ENCODE peak calls at places on chromosomes 16 and 17, in five cellular contexts. A is fibroblast of pulmonary artery, H is A549, V is psoas muscle, E is breast epithelium. S is an unnamed sample.

GRCh38 chr17:32497431-32498205 is 10.8 kb downstream of the CDK5R1 start:
- DNase-seq in E (no peak), H (peak), A (no peak), V (no peak), S (no peak)

GRCh38 chr17:47192549-47192948 is 3.5 kb upstream of the CDC27 start:
- DNase-seq in H (no peak), V (no peak), E (no peak), A (no peak), S (no peak)

GRCh38 chr16:50594332-50595260 is 46.4 kb downstream of the NKD1 start:
- DNase-seq in V (no peak), E (no peak), A (no peak), H (no peak), S (no peak)

GRCh38 chr16:11634307-11634706 is 33.9 kb upstream of the SNN start:
- DNase-seq in A (no peak), V (no peak), E (no peak), H (no peak), S (no peak)

GRCh38 chr17:75697651-75698291 is 23.5 kb upstream of the ITGB4 start:
- DNase-seq in H (no peak), A (no peak), E (peak), V (no peak), S (no peak)

GRCh38 chr17:48954300-48954755 is 9.7 kb upstream of the SNF8 start:
- DNase-seq in E (no peak), H (peak), A (peak), V (no peak), S (peak)

GRCh38 chr16:11010576-11011221 is 66.3 kb downstream of the CLEC16A start:
- DNase-seq in H (no peak), A (no peak), E (no peak), V (peak), S (no peak)

GRCh38 chr17:835263-835662 is 53.1 kb downstream of the MRM3 start:
- DNase-seq in E (no peak), H (no peak), V (peak), A (peak), S (peak)

GRCh38 chr16:12576878-12577277 is 226.8 kb downstream of the CPPED1 start:
- DNase-seq in H (no peak), V (no peak), E (peak), A (no peak), S (no peak)

GRCh38 chr16:81697886-81698635 is 81.0 kb upstream of the PLCG2 start:
- DNase-seq in E (no peak), V (no peak), A (peak), H (no peak), S (no peak)

GRCh38 chr17:7261377-7262191 is 694 bp downstream of the CLDN7 start:
- DNase-seq in V (no peak), A (no peak), H (no peak), E (no peak), S (no peak)

GRCh38 chr17:75155191-75155601 is 884 bp upstream of the JPT1 start:
- DNase-seq in A (no peak), V (no peak), E (no peak), H (no peak), S (no peak)

GRCh38 chr17:2214047-2214717 is 89.4 kb downstream of the SMG6 start:
- DNase-seq in V (peak), A (peak), H (no peak), E (no peak), S (peak)

GRCh38 chr16:89395150-89396142 is 94.9 kb downstream of the ANKRD11 start:
- DNase-seq in E (peak), A (peak), V (peak), H (peak), S (peak)

GRCh38 chr16:4931381-4931780 is 5.6 kb downstream of the PPL start:
- DNase-seq in A (no peak), V (no peak), H (no peak), E (no peak), S (no peak)

GRCh38 chr16:11359370-11359769 is 14.1 kb downstream of the RMI2 start:
- DNase-seq in A (no peak), V (peak), E (peak), H (no peak), S (peak)

GRCh38 chr16:46911038-46911437 is 26.9 kb downstream of the GPT2 start:
- DNase-seq in E (no peak), A (no peak), V (no peak), H (no peak), S (no peak)

GRCh38 chr17:27616414-27616813 is 14.6 kb upstream of the LGALS9 start:
- DNase-seq in H (no peak), A (no peak), E (no peak), V (no peak), S (no peak)

GRCh38 chr17:82107341-82107860 is 9.4 kb upstream of the FASN start:
- DNase-seq in E (no peak), V (no peak), A (no peak), H (peak), S (no peak)

GRCh38 chr17:76725580-76726230 is 701 bp downstream of the JMJD6 start:
- DNase-seq in H (peak), E (peak), V (peak), A (peak), S (no peak)

GRCh38 chr16:5502467-5502869 is 404.9 kb upstream of the EEF2KMT start:
- DNase-seq in V (no peak), E (no peak), H (peak), A (no peak), S (no peak)

GRCh38 chr17:12514596-12514995 is 151.1 kb upstream of the MYOCD start:
- DNase-seq in E (no peak), V (no peak), H (no peak), A (no peak), S (no peak)

GRCh38 chr16:23362460-23363317 is 60.6 kb downstream of the SCNN1B start:
- DNase-seq in E (peak), A (no peak), H (peak), V (no peak), S (no peak)

GRCh38 chr16:53043986-53044571 is 8.6 kb downstream of the CHD9NB start:
- DNase-seq in E (no peak), H (peak), V (no peak), A (no peak), S (no peak)

GRCh38 chr17:56142781-56143180 is 10.5 kb upstream of the ANKFN1 start:
- DNase-seq in A (no peak), V (no peak), H (no peak), E (no peak), S (no peak)

GRCh38 chr16:6153901-6154300 is 1056.3 kb upstream of the EEF2KMT start:
- DNase-seq in A (no peak), V (no peak), E (no peak), H (no peak), S (peak)

GRCh38 chr16:11824362-11824761 is 27.0 kb downstream of the RSL1D1 start:
- DNase-seq in V (peak), A (peak), E (no peak), H (peak), S (no peak)

GRCh38 chr16:15509593-15510520 is 75.5 kb downstream of the BMERB1 start:
- DNase-seq in A (peak), V (no peak), E (no peak), H (peak), S (peak)

GRCh38 chr17:81888988-81889595 is 2.3 kb downstream of the ALYREF start:
- DNase-seq in A (no peak), E (no peak), V (no peak), H (no peak), S (no peak)

GRCh38 chr17:80118601-80119270 is 17.4 kb downstream of the GAA start:
- DNase-seq in E (no peak), A (no peak), V (no peak), H (no peak), S (no peak)

GRCh38 chr16:81703177-81704155 is 75.6 kb upstream of the PLCG2 start:
- DNase-seq in V (no peak), E (no peak), H (peak), A (peak), S (peak)

GRCh38 chr17:31489295-31490018 is 98.0 kb downstream of the RAB11FIP4 start:
- DNase-seq in V (no peak), H (no peak), E (no peak), A (no peak), S (no peak)

GRCh38 chr17:80265205-80266068 is 4.8 kb downstream of the RNF213 start:
- DNase-seq in H (no peak), V (no peak), A (no peak), E (no peak), S (no peak)

GRCh38 chr17:74276051-74276476 is 2.0 kb downstream of the DNAI2 start:
- DNase-seq in E (no peak), H (no peak), A (peak), V (peak), S (no peak)

GRCh38 chr17:67620636-67621035 is 97.1 kb upstream of the NOL11 start:
- DNase-seq in A (no peak), V (no peak), H (no peak), E (no peak), S (no peak)

GRCh38 chr17:77716289-77716929 is 242.1 kb upstream of the TNRC6C start:
- DNase-seq in H (no peak), A (peak), V (no peak), E (no peak), S (no peak)

GRCh38 chr16:595094-595528 is 5.2 kb downstream of the RAB40C start:
- DNase-seq in A (no peak), H (no peak), V (no peak), E (no peak), S (no peak)

GRCh38 chr16:593807-594206 is 3.9 kb downstream of the RAB40C start:
- DNase-seq in A (no peak), E (no peak), H (no peak), V (no peak), S (no peak)

GRCh38 chr16:592518-593306 is 2.8 kb downstream of the RAB40C start:
- DNase-seq in E (no peak), V (peak), H (no peak), A (peak), S (no peak)

GRCh38 chr16:591892-592517 is 2.1 kb downstream of the RAB40C start:
- DNase-seq in E (no peak), V (no peak), H (no peak), A (no peak), S (no peak)

DNA sequence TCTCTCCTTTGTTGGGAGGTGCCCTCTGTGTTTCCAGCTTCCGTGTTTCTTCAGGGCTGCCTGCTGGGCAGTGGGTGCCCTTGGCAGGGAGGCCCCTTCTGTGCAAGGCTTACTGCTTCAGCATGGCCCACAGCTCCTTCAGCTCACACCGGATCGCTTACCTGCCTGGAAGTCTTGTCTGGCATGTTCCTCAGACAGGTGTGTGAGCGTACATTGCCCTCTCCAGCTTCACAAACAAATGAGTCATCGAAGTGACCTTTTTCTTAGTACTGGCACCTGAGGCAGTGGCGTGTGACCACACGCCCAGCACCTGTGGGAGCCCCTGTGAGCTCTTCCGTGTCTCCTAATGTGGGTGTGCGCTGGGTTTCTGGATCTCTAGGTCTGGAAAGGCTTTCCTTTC is 3.5 kb downstream of the RAB40C start:
- DNase-seq in A (no peak), V (no peak), H (no peak), E (peak), S (no peak)
- H3K4me3 ChIP-seq in A (no peak), V (peak), H (no peak), E (peak), S (no peak)

DNA sequence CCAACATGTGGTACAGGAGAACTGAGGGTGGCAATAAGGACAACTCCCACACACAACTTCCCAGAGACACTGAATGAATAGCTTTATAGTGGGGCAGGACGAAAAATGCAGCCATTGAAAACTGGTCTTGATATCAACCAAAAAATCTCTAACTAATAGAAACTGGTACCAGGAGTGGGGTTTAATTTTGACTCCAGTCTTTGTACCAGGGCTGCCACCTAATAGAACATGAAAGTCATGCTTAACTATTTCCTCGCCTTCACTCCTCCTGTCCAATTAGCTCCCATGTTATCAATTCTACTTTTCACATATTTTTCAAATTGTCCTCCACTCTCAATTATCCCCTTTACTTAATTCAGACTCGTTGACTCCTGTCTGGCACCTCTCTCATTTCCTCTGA is 192.0 kb upstream of the ERCC4 start:
- DNase-seq in H (no peak), V (no peak), E (no peak), A (no peak), S (no peak)
- TF ChIP-seq CTCF in H (no peak), V (no peak), E (no peak), A (no peak), S (no peak)

DNA sequence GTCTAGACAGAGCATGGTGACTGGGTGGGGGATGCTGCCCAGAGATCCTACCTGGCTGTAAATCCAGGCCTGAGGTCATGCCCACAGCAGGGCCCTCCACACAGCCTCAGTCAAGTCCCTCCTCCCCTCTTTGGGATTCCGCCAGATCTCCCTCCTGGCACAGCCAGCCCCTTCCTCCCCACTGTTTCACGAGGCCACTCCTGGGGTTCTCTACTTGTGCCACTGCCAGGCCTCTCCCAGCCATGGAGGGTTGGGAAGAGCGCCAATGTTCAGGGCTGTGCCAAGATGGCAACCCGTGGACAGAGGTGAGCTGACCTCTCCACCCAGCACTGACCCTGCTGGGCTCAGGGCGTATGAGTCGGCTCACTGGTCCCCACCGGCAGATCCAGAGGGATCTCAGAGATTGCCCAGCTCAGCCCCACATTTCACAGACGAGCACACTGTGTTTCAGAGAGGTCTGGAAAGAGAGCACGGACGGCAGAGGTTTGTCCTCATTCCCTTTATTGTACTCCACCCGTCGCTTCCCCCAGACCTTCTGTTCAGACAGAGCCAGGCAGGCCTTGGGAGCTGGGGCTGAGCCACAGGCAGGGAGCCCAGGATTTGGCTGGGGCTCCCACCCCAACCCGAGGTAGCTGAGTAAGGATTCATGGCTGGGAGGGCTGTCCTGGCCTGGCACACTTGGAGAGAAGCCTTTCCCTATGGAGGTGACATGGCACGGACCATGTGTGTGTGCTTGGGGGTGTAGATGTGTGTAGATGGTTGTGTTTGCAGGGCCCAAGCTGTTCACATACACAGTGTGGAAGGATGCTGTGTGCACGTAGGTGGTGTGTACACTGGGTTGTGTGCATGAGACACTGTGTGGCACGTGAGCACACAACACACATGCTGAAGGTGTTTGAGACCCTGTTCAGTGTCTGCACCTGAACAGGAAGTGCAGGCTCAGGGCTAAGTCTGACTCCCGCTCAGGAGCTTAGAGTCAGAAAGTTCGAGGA is 3.6 kb upstream of the CAMKK1 start:
- DNase-seq in H (no peak), A (no peak), E (no peak), V (no peak), S (no peak)
- H3K4me3 ChIP-seq in H (no peak), A (no peak), E (no peak), V (no peak), S (no peak)

DNA sequence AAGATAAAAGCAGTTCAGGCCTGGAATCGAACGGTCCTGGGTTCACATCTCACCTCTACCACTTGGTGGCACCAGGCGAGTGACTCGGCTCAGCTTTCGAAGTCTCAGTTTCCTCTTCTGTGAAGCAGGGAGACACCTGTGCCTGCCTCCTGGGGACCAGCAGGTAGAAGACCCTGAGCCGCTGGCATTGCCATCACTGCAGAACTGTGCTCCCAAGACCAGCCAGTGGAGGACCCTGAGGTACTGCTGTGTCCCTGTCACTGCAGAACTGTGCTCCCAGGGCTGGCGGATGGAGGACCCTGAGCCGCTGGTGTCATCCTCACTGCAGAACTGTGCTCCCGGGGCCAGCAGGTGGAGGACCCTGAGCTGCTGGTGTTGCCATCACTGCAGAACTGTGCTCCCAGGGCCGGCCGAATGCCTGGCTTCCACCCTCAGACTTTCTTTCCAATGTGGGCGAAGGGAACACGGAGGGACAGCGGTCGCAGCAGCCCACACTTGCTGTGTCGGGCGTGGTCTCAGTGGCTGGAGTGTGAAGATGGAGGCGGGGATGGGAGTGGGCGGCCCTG is 8.7 kb upstream of the SLC7A5 start:
- DNase-seq in H (no peak), A (no peak), V (no peak), E (no peak), S (no peak)
- TF ChIP-seq CTCF in H (peak), A (peak), V (no peak), E (no peak), S (peak)

DNA sequence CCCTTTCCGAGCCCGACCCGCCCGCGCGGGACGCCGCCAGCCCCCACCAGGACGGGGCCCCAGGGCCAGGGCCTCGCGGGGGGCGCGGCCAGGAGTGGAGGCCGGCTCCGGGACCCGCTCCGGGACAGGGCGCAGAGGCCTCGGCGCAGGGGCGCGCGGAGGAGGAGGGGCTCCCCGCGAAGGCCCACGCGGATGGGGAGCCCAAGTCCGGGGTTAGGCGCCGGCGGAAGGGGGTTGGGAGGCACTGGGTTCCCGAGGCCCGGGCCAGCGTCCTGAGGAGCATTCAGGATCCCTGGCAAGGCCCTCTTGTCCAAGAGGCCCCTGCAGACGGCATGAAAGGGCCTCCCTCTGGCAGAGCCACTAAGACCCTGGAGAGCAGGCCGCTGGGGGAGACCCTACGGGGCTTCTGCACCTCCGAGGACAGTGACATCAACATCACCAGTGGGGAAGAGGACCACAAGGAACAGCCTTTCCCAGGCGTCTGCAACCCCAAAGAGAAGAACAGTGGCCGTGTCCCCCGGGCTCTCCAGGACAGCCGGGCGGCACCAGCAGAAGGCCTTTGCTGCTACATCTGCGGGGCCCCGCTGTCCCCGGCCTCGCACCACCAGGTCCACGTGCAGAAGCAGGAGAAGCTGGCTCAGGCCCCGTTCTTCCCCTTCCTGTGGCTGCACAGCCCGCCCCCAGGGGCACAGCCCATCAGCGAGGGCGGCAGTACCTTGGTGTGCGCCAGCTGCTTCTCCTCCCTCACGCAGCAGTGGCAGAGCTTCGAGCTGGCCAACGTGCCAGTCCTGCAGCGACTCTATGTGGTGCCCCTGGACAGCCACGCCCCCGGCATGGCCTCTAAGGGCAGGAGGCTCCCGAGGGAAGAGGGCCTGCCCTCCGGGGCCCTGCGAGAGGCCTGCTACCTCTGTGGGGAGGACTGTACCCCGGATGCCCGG is 58.1 kb upstream of the CIBAR2 start:
- DNase-seq in V (peak), H (no peak), E (no peak), A (no peak), S (no peak)
- H3K4me3 ChIP-seq in V (peak), H (peak), E (peak), A (peak), S (peak)

GRCh38 chr16:27511657-27512056 is 38.1 kb downstream of the GTF3C1 start:
- DNase-seq in V (peak), H (no peak), E (no peak), A (peak), S (no peak)
- TF ChIP-seq CTCF in V (peak), H (no peak), E (no peak), A (no peak), S (peak)

GRCh38 chr16:2212362-2213324 is 2.0 kb upstream of the BRICD5 start:
- DNase-seq in V (peak), H (no peak), A (no peak), E (peak), S (no peak)
- H3K4me3 ChIP-seq in V (peak), H (peak), A (peak), E (peak), S (peak)

S was measured in brain microvascular endothelial cell.